ENCODE peak calls at places on chromosomes 12 and 14, in eight cellular contexts. V, G, J, L, Y, P, K and Z are unnamed samples.

GRCh38 chr12:108098374-108098773 is 30.7 kb upstream of the WSCD2 start:
- DNase-seq in V (no peak), G (no peak), J (no peak), L (no peak), Y (no peak), P (no peak), K (no peak), Z (no peak)

GRCh38 chr12:6074979-6075585 is 49.4 kb downstream of the VWF start:
- DNase-seq in V (no peak), G (no peak), J (no peak), L (no peak), Y (no peak), P (no peak), K (no peak), Z (no peak)

GRCh38 chr14:54606178-54606577 is 39.2 kb downstream of the SAMD4A start:
- DNase-seq in V (no peak), G (no peak), J (no peak), L (no peak), Y (no peak), P (no peak), K (no peak), Z (no peak)

GRCh38 chr12:100842156-100842555 is 47.6 kb downstream of the ANO4 start:
- DNase-seq in V (no peak), G (no peak), J (no peak), L (no peak), Y (no peak), P (no peak), K (no peak), Z (no peak)

GRCh38 chr14:95679995-95680735 is 6.1 kb upstream of the TCL1B start:
- DNase-seq in V (no peak), G (peak), J (no peak), L (no peak), Y (peak), P (no peak), K (no peak), Z (no peak)

GRCh38 chr12:98669751-98670150 is 24.7 kb downstream of the APAF1 start:
- DNase-seq in V (no peak), G (no peak), J (no peak), L (no peak), Y (no peak), P (no peak), K (no peak), Z (no peak)

GRCh38 chr12:109728921-109729836 is 15.6 kb downstream of the FAM222A start:
- DNase-seq in V (no peak), G (no peak), J (no peak), L (no peak), Y (peak), P (no peak), K (no peak), Z (no peak)

GRCh38 chr12:28908646-28909045 is 240.4 kb upstream of the FAR2 start:
- DNase-seq in V (no peak), G (no peak), J (no peak), L (no peak), Y (no peak), P (no peak), K (no peak), Z (no peak)

GRCh38 chr14:75979641-75980422 is 2.0 kb downstream of the TGFB3 start:
- DNase-seq in V (no peak), G (no peak), J (no peak), L (no peak), Y (no peak), P (no peak), K (no peak), Z (no peak)